ENCODE peak calls at places on chromosomes 7 and 10, in seven cellular contexts. T is CD8-positive, alpha-beta T cell; S is transverse colon; Q is BJ; C is lower leg skin; P is GM06990; F is Peyer's patch. R is an unnamed sample.

GRCh38 chr10:4243651-4244050 is 458.6 kb upstream of the KLF6 start:
- DNase-seq in T (no peak), Q (peak; percentile 96), C (peak; percentile 53), F (no peak), P (no peak), S (no peak), R (no peak)

GRCh38 chr10:99331207-99331803 is 2.1 kb downstream of the CNNM1 start:
- DNase-seq in S (no peak), C (no peak), Q (no peak), T (no peak), F (no peak), P (no peak), R (no peak)

GRCh38 chr7:90723866-90724265 is 127.7 kb downstream of the CDK14 start:
- DNase-seq in F (no peak), P (no peak), S (no peak), Q (no peak), T (no peak), C (no peak), R (no peak)

GRCh38 chr7:18993933-18994668 is 123.3 kb downstream of the TWIST1 start:
- DNase-seq in T (no peak), C (no peak), P (no peak), F (no peak), Q (no peak), S (no peak), R (no peak)

GRCh38 chr7:74480861-74481417 is 27.2 kb downstream of the GTF2IRD1 start:
- DNase-seq in F (no peak), P (no peak), T (no peak), S (peak; percentile 64), C (peak; percentile 55), Q (peak; percentile 41), R (no peak)

GRCh38 chr7:115724400-115725056 is 306.0 kb downstream of the TFEC start:
- DNase-seq in T (no peak), S (peak; percentile 15), P (no peak), Q (no peak), F (no peak), C (no peak), R (no peak)

GRCh38 chr10:49611166-49611814 is 1.2 kb downstream of the SLC18A3 start:
- DNase-seq in P (no peak), C (no peak), Q (no peak), T (no peak), F (no peak), S (no peak), R (peak; percentile 44)

GRCh38 chr7:41085244-41085643 is 617.6 kb downstream of the INHBA start:
- DNase-seq in F (no peak), P (no peak), Q (no peak), C (no peak), T (no peak), S (no peak), R (no peak)

GRCh38 chr10:44280211-44280610 is 104.7 kb downstream of the CXCL12 start:
- DNase-seq in P (no peak), S (no peak), T (no peak), F (no peak), Q (no peak), C (no peak), R (no peak)

GRCh38 chr10:105023706-105024105 is 382.6 kb downstream of the SORCS3 start:
- DNase-seq in T (no peak), Q (no peak), F (no peak), P (no peak), S (no peak), C (peak; percentile 51), R (no peak)

GRCh38 chr10:119197921-119198320 is 9.4 kb upstream of the GRK5 start:
- DNase-seq in C (no peak), S (no peak), Q (peak; percentile 95), P (no peak), F (no peak), T (no peak), R (no peak)

GRCh38 chr7:131040467-131040932 is 287.2 kb upstream of the MKLN1 start:
- DNase-seq in Q (no peak), T (peak; percentile 49), S (peak; percentile 77), P (no peak), C (peak; percentile 72), F (peak; percentile 61), R (peak; percentile 57)

DNA sequence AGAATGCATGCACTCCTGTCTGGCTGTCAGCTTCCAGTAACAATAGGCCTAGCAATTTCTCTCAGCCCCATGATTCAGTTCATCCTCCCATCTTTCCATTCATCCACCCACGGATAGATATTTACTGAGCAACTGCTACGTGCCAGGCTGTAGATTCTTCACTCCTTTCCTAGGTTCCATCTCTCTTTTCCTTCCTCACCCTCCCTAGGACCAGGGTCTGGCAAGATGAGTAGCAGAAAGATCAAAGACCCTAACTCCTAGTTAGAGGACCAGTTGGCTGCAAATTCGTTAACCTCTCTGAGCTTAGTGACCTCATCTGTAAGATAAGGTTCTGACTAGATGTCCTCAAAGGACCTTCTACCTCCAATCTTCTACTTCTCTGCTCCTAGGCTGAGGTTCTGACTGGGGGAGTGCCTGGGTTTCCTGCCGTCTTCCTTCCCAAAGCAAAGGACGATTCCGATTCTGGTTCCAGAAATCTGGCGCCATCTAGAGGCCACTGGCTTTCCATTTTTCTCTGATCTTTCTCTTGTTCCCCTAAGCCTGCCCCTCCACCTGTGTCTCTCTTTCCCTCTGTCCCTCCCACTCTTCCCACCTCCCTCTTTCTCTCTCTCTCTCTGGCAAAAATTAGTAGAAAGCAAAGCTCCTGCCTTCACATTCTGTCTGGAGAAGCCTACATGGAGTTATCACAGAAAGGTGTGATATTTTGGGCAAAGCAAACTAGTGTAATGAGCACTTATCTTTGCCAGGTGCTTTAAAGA is 26.2 kb downstream of the TBATA start:
- DNase-seq in T (peak; percentile 72), Q (no peak), P (no peak), S (peak; percentile 77), F (peak; percentile 60), C (peak; percentile 68), R (peak; percentile 64)
- TF ChIP-seq CTCF in T (peak; percentile 83), Q (peak; percentile 82), P (peak; percentile 74), S (peak; percentile 66), F (peak; percentile 67), C (no peak), R (peak; percentile 92)

DNA sequence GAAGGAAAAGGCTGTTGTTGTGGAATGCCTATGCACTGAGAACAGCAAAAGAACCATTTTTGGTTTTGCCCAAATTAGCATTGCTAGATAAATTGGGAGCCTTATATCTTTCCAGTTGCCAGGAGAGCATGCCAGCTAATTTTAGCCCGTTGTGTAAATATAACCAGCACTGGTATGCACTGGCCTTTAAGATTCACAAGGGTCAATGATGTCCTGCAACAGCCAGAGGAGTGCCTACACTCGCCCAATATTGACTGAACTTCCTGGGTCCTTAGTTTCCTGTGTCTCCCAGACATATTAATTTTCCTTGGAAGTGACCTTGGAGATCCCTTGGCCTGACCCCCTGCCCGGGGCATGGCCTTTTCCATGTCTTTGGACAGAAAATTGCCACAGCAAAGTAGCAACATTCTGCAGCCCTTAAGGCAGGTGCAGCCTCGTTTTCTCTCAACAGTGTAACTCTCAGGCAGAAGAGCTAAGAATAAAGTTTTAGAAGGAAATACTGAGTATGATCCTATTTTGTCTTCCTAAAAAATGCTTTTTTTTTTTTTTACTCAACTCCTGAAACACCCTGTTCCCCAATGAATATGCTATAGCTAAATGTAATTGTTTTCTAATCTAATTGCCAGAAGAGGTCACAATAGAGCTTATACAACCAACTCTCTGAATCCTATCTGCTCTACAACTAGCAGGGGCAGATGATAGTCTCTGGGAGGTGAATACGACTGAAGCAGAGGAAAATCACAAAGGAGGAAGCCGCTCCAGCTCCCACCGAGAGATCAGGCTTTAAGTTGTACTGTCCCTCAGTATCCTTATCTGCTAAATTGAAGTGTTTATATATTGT is 131.9 kb upstream of the PCGF5 start:
- DNase-seq in T (no peak), F (no peak), C (no peak), P (peak; percentile 10), S (no peak), Q (no peak), R (peak; percentile 39)
- TF ChIP-seq CTCF in T (no peak), F (no peak), C (no peak), P (peak; percentile 28), S (no peak), Q (peak; percentile 29), R (peak; percentile 48)

DNA sequence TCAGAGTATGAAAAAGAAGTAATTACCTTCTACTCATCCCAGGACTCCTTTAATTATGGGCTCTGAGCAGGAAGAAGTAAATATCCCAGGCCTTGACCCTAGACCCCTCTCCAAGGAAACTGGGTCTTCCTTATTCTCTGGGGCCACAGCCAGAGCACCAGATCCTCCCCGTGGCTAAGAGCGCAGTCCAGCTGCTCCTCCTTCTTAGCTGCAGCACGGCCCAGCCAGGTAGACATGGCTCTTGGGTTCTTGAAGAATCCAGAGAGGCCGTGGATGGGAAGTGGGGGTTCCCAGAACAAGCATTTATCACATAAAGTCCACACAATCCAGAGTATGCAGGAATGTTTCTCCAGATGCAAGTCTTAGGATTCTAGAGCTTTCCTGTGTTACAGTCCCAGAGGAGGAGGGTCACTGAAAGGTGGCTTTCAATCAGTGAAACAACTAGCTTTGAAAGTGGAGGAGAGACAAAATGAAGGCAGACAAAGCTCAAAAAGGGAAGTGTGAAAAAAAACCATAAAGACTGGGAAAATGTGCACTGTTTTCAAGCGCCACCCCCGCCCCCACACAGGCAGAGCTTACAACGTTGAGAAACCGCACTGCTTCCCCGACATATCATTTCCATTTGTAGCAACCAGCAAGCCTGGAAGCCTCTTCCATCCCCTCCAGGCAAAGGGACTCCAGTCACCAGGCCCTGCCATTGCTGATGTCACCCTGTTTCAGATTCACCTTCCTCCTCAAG is 396.5 kb upstream of the MKI67 start:
- DNase-seq in Q (no peak), S (no peak), P (no peak), C (no peak), F (no peak), T (no peak), R (no peak)
- TF ChIP-seq CTCF in Q (no peak), S (no peak), P (no peak), C (no peak), F (no peak), T (no peak), R (no peak)

GRCh38 chr7:117154721-117155120 is 168.1 kb downstream of the WNT2 start:
- DNase-seq in S (no peak), C (no peak), P (no peak), F (no peak), T (no peak), Q (no peak), R (no peak)

GRCh38 chr7:117157871-117158209 is 165.0 kb downstream of the WNT2 start:
- DNase-seq in F (no peak), P (no peak), Q (no peak), T (no peak), S (no peak), C (no peak), R (no peak)

GRCh38 chr7:117158941-117159705 is 163.7 kb downstream of the WNT2 start:
- DNase-seq in C (no peak), F (no peak), T (no peak), P (no peak), Q (peak; percentile 50), S (no peak), R (no peak)

GRCh38 chr7:117155694-117156093 is 167.2 kb downstream of the WNT2 start:
- DNase-seq in F (no peak), S (no peak), C (no peak), T (no peak), Q (no peak), P (no peak), R (no peak)

DNA sequence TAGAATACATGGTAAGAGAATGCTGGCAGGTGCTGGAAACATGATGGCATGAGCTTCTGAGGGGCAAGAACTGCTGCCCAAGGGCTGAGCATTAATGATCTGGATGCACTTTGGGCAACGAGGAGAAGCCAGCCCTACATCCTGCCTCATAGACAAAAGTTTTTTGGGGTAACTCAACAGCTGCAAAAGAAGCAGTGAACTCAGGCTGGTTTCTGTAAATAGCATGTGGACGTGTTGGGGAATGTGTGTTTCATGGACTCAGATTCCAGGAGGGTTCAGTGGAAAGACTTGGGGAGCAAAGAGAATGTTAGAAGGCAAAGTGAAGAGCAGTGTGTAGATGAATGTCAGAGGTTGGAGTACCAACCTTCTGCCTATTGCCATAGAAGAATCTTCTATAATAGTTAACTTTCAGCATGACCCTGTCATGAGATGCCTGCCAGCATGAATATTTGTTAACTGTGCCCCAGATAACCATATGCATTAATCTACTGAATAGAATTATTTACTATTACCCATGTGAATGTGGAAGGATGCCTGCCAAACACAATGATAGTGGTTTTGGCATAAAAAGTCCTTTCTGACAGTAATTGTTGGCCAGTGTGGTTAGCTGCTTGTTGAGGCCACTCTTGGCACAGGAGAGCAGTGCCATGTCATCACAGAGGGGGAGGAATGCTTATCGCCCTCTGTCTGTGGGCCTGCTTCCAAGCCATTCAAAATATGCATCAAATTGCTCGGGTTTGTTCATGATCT is 165.6 kb downstream of the WNT2 start:
- DNase-seq in T (no peak), F (no peak), S (no peak), P (no peak), Q (peak; percentile 46), C (no peak), R (no peak)
- TF ChIP-seq CTCF in T (no peak), F (no peak), S (no peak), P (no peak), Q (peak; percentile 48), C (no peak), R (no peak)

R was measured in B cell.